ENCODE peak calls at places on chromosomes 13 and 19, in four cellular contexts. One of them, this sample, is unnamed.

GRCh38 chr19:33245948-33246728 is 20.5 kb upstream of the SLC7A10 start:
- DNase-seq in heart left ventricle: peak; percentile 43
- DNase-seq in stomach: no peak
- DNase-seq in sigmoid colon: no peak
- DNase-seq in this sample: no peak

GRCh38 chr19:35204799-35205732 is 23.5 kb downstream of the FAM187B start:
- DNase-seq in stomach: no peak
- DNase-seq in sigmoid colon: no peak
- DNase-seq in heart left ventricle: peak; percentile 41
- DNase-seq in this sample: peak; percentile 31

GRCh38 chr19:4501005-4501591 is 17.2 kb downstream of the PLIN4 start:
- DNase-seq in sigmoid colon: peak; percentile 65
- DNase-seq in stomach: no peak
- DNase-seq in heart left ventricle: no peak
- DNase-seq in this sample: no peak

GRCh38 chr13:111153279-111153976 is 38.3 kb downstream of the ARHGEF7 start:
- DNase-seq in sigmoid colon: peak; percentile 96
- DNase-seq in stomach: peak; percentile 92
- DNase-seq in heart left ventricle: peak; percentile 94
- DNase-seq in this sample: peak; percentile 92

GRCh38 chr19:12788682-12789097 is 2.6 kb upstream of the JUNB start:
- DNase-seq in heart left ventricle: peak; percentile 95
- DNase-seq in stomach: peak; percentile 81
- DNase-seq in sigmoid colon: peak; percentile 94
- DNase-seq in this sample: peak; percentile 89

GRCh38 chr19:51398096-51398704 is 7.8 kb upstream of the C19orf84 start:
- DNase-seq in stomach: no peak
- DNase-seq in heart left ventricle: no peak
- DNase-seq in sigmoid colon: no peak
- DNase-seq in this sample: no peak

GRCh38 chr19:13091400-13092161 is 11.1 kb downstream of the LYL1 start:
- DNase-seq in stomach: no peak
- DNase-seq in heart left ventricle: peak; percentile 73
- DNase-seq in sigmoid colon: peak; percentile 91
- DNase-seq in this sample: no peak

GRCh38 chr19:861756-862528 is 2.5 kb downstream of the CFD start:
- DNase-seq in sigmoid colon: no peak
- DNase-seq in heart left ventricle: no peak
- DNase-seq in stomach: no peak
- DNase-seq in this sample: peak; percentile 85

GRCh38 chr13:78971355-78971754 is 312.4 kb upstream of the OBI1 start:
- DNase-seq in sigmoid colon: no peak
- DNase-seq in heart left ventricle: no peak
- DNase-seq in stomach: no peak
- DNase-seq in this sample: no peak

GRCh38 chr13:96817336-96817941 is 176.8 kb downstream of the OXGR1 start:
- DNase-seq in heart left ventricle: no peak
- DNase-seq in stomach: no peak
- DNase-seq in sigmoid colon: no peak
- DNase-seq in this sample: no peak

GRCh38 chr19:5452594-5453565 is 2.3 kb upstream of the ZNRF4 start:
- DNase-seq in stomach: no peak
- DNase-seq in sigmoid colon: no peak
- DNase-seq in heart left ventricle: no peak
- DNase-seq in this sample: no peak

GRCh38 chr19:10238172-10238783 is 7.1 kb upstream of the S1PR2 start:
- DNase-seq in sigmoid colon: peak; percentile 92
- DNase-seq in stomach: peak; percentile 31
- DNase-seq in heart left ventricle: peak; percentile 87
- DNase-seq in this sample: no peak

GRCh38 chr19:45883881-45884681 is 1.9 kb downstream of the IRF2BP1 start:
- DNase-seq in sigmoid colon: no peak
- DNase-seq in stomach: peak; percentile 43
- DNase-seq in heart left ventricle: peak; percentile 36
- DNase-seq in this sample: no peak

GRCh38 chr13:26476744-26477129 is 80.7 kb upstream of the WASF3 start:
- DNase-seq in heart left ventricle: no peak
- DNase-seq in sigmoid colon: no peak
- DNase-seq in stomach: no peak
- DNase-seq in this sample: no peak

GRCh38 chr13:50156722-50157121 is 141.5 kb downstream of the KCNRG start:
- DNase-seq in heart left ventricle: no peak
- DNase-seq in sigmoid colon: no peak
- DNase-seq in stomach: no peak
- DNase-seq in this sample: no peak

DNA sequence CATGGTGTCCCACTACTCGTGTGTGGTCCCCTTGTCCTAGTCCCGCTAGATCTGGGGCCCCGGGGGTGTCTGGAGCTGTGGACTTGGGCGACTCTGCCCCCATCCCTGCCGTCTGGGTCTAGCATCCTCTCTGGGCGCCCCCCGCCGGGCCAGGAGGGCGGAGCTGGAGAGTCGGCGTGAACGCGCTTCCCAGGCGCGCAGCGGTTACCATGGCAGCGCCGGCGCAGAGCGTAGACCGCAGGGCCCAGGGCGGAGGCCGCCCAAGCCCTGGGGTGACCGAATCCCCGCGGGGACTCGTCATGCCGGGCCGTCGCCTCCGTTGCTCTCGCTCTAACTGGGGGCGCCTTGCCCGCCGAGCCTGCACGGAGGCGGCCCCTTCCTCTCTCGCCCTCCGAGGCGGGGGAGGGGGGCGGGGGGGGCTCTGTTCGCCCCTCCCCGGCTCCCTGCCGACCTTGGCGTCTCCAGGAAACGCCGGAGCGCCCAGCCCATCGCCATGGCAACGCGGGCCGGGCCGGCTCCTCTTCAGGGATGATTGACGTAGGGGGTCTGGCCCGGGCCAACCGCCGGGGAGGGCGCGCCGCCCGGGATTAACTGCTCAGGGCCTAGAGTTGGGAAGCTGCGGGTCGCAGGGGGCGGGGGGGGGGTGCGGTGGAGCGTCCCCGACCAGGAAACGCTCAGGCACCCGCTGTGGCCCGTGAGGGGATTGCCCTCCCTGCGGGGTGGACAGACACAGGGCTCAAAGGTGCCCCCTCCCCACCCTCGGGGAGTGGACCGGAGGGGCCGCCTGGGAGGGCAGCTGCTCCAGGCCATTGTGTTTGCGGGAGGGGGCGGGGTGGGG is 8.9 kb downstream of the ISYNA1 start:
- DNase-seq in heart left ventricle: peak; percentile 85
- DNase-seq in sigmoid colon: peak; percentile 87
- DNase-seq in stomach: peak; percentile 70
- DNase-seq in this sample: peak; percentile 94
- H3K4me3 ChIP-seq in heart left ventricle: peak overlapping the region; percentile 55
- H3K4me3 ChIP-seq in sigmoid colon: peak overlapping the region; percentile 56
- H3K4me3 ChIP-seq in stomach: peak overlapping the region; percentile 51
- H3K4me3 ChIP-seq in this sample: peak overlapping the region; percentile 25

DNA sequence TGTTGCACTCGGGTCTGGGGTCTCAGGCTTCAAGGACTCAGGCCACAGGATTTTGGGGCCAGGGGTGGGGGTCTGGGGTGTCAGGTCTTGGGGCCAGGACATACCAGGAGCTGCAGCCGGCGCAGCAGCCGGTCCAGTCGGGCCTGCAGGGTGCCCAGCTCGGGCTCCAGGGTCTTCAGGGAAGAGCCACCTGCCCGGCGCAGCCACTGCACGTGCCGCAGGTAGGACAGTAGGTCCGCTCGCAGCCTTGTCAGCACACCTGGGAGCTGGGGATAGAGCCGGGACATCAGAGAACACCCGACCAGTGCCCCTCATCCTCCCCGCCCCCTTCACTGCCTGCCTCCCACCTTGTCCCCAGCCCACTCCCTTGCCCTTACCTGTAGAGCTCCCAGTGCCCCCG is 2.2 kb downstream of the IL11 start:
- DNase-seq in heart left ventricle: no peak
- DNase-seq in stomach: no peak
- DNase-seq in sigmoid colon: no peak
- DNase-seq in this sample: no peak
- TF ChIP-seq POLR2A in heart left ventricle: no peak
- TF ChIP-seq POLR2A in stomach: no peak
- TF ChIP-seq POLR2A in sigmoid colon: no peak
- TF ChIP-seq POLR2A in this sample: no peak

GRCh38 chr19:15836345-15836594 is 20.8 kb upstream of the OR10H1 start:
- DNase-seq in sigmoid colon: no peak
- DNase-seq in heart left ventricle: no peak
- DNase-seq in stomach: no peak
- DNase-seq in this sample: no peak
- H3K9me3 ChIP-seq in sigmoid colon: no peaks in the 10 kb centered on the region
- H3K9me3 ChIP-seq in heart left ventricle: no peaks in the 10 kb centered on the region
- H3K9me3 ChIP-seq in stomach: no peaks in the 10 kb centered on the region
- H3K9me3 ChIP-seq in this sample: no peaks in the 10 kb centered on the region

GRCh38 chr19:49340865-49341718 is 5.9 kb downstream of the CD37 start:
- DNase-seq in stomach: no peak
- DNase-seq in heart left ventricle: no peak
- DNase-seq in sigmoid colon: peak; percentile 63
- DNase-seq in this sample: peak; percentile 15

GRCh38 chr19:49338691-49339363 is 3.6 kb downstream of the CD37 start:
- DNase-seq in stomach: peak; percentile 96
- DNase-seq in sigmoid colon: peak; percentile 91
- DNase-seq in heart left ventricle: peak; percentile 78
- DNase-seq in this sample: peak; percentile 87

GRCh38 chr19:49339364-49340068 is 4.3 kb downstream of the CD37 start:
- DNase-seq in stomach: peak; percentile 87
- DNase-seq in heart left ventricle: peak; percentile 94
- DNase-seq in sigmoid colon: peak; percentile 97
- DNase-seq in this sample: peak; percentile 94

GRCh38 chr19:49342291-49342721 is 7.1 kb downstream of the CD37 start:
- DNase-seq in stomach: no peak
- DNase-seq in heart left ventricle: no peak
- DNase-seq in sigmoid colon: peak; percentile 45
- DNase-seq in this sample: peak; percentile 12

GRCh38 chr19:49340069-49340864 is 5.1 kb downstream of the CD37 start:
- DNase-seq in heart left ventricle: peak; percentile 82
- DNase-seq in stomach: peak; percentile 84
- DNase-seq in sigmoid colon: peak; percentile 85
- DNase-seq in this sample: peak; percentile 65
- H3K4me3 ChIP-seq in heart left ventricle: peak overlapping the region; percentile 55
- H3K4me3 ChIP-seq in stomach: peak overlapping the region; percentile 44
- H3K4me3 ChIP-seq in sigmoid colon: peak overlapping the region; percentile 45
- H3K4me3 ChIP-seq in this sample: peak overlapping the region; percentile 58

DNA sequence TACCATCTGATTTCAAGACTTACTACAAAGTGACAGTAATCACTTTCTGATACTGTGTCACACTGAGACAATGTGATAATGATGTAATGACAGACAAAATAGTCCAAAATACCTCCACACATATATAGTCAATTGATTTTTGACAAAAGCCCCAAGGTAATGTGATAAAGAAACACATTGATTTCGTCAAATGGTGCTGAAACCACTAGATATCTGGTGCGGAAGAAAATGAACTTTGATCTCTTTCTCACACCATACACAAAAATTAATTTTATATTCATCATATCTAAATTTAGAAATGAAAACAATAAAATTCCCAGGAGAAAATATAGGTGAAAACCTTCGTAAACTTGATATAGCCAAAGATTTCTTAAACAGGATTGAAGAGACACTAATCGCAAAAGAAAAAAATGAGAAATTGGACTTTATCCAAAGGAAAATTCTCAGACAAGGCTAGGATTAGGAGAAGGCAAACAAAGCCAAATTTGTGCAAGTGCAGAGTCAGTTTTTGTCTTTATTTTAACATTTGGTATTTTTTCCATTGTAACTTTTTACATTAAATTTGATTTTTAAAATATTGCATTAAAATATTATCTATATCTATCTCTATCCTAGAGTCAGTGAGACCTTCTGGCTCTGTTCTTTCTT is 739.9 kb downstream of the DIAPH3 start:
- DNase-seq in sigmoid colon: no peak
- DNase-seq in stomach: no peak
- DNase-seq in heart left ventricle: no peak
- DNase-seq in this sample: no peak
- TF ChIP-seq POLR2A in sigmoid colon: no peak
- TF ChIP-seq POLR2A in stomach: no peak
- TF ChIP-seq POLR2A in heart left ventricle: no peak
- TF ChIP-seq POLR2A in this sample: no peak

DNA sequence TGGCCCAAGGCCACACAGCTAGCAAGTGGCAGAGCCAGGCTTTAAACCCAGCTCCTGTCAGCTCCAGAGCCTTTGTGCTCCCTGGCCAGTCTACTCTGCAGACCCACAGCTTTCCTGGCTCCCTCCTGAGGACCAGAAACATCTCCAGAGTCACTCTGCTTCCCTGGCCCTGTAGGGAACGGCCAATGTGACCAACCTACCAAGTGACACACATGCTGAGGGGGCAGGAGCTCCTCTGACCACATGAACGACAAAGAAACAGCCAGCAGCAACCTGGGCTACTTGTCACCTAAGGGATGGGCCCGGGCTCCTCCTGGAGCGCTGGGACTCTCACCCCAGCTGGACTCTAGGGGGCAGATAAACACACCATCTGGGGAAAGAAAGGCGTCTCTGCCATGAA is 19.3 kb downstream of the PEG3 start:
- DNase-seq in sigmoid colon: no peak
- DNase-seq in stomach: no peak
- DNase-seq in heart left ventricle: no peak
- DNase-seq in this sample: no peak
- H3K9me3 ChIP-seq in sigmoid colon: no peaks in the 10 kb centered on the region
- H3K9me3 ChIP-seq in stomach: no peaks in the 10 kb centered on the region
- H3K9me3 ChIP-seq in heart left ventricle: no peaks in the 10 kb centered on the region
- H3K9me3 ChIP-seq in this sample: no peaks in the 10 kb centered on the region

DNA sequence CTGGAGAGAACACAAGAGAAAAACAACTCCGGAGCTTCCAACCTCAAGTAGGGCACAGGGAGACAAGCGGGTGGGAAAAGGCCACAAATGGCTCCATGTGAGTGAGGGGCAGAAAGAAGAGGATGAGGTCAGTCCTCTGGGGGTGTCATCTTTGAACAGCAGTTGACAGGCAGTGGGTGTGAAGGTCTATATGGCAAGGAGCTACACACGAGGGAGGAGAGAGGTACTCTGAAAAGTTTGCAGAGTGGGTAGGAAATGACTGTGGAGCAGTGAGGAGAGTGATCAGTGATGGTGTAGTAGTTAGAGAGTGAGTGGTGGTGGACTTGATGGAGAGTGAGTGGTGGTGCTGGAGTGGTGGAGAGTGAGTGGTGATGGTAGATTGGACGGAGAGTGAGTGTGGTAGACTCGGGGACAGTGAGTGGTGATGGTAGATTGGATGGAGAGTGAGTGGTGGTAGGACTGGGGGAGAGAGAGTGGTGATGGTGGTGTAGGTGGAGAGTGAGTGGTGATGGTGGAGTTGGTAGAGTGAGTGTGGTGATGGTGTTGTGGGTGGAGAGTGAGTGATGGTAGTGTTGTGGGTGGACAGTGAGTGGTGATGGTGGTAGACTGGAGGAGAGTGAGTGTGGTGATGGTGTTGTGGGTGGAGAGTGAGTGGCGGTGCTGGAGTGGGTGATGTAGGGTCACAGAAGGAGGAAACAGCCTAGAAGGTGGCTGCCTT is 4.0 kb downstream of the TFDP1 start:
- DNase-seq in heart left ventricle: no peak
- DNase-seq in sigmoid colon: no peak
- DNase-seq in stomach: peak; percentile 4
- DNase-seq in this sample: no peak
- H3K4me3 ChIP-seq in heart left ventricle: no peak overlapping the region
- H3K4me3 ChIP-seq in sigmoid colon: no peak overlapping the region
- H3K4me3 ChIP-seq in stomach: no peak overlapping the region
- H3K4me3 ChIP-seq in this sample: no peak overlapping the region